ENCODE peak calls at places on chromosomes 12 and 14, in seven cellular contexts. G is PC-3, D is neural progenitor cell, R is HCT116, B is GM23338, J is GM23248, Z is MM.1S. Y is an unnamed sample.

GRCh38 chr14:54789166-54789565 is 113.5 kb downstream of the GCH1 start:
- DNase-seq in G (no peak), D (no peak), R (no peak), B (no peak), J (no peak), Z (no peak), Y (no peak)

GRCh38 chr14:98858561-98858960 is 413.4 kb downstream of the BCL11B start:
- DNase-seq in G (no peak), D (no peak), R (no peak), B (no peak), J (no peak), Z (no peak), Y (no peak)

GRCh38 chr12:49582840-49583239 is 14.9 kb upstream of the MCRS1 start:
- DNase-seq in G (no peak), D (no peak), R (no peak), B (no peak), J (no peak), Z (no peak), Y (peak; percentile 34)

GRCh38 chr12:129660961-129661360 is 242.9 kb downstream of the TMEM132D start:
- DNase-seq in G (no peak), D (no peak), R (no peak), B (peak; percentile 4), J (no peak), Z (no peak), Y (no peak)

GRCh38 chr12:33480366-33480765 is 40.7 kb upstream of the SYT10 start:
- DNase-seq in G (no peak), D (no peak), R (no peak), B (no peak), J (no peak), Z (no peak), Y (no peak)

GRCh38 chr12:107537464-107538119 is 148.0 kb upstream of the PWP1 start:
- DNase-seq in G (no peak), D (no peak), R (no peak), B (no peak), J (no peak), Z (no peak), Y (no peak)

GRCh38 chr14:64510825-64511679 is 6.5 kb downstream of the ZBTB1 start:
- DNase-seq in G (peak; percentile 88), D (peak; percentile 80), R (peak; percentile 56), B (peak; percentile 85), J (peak; percentile 81), Z (peak; percentile 40), Y (peak; percentile 85)

GRCh38 chr12:95582230-95583058 is 31.2 kb upstream of the USP44 start:
- DNase-seq in G (peak; percentile 71), D (peak; percentile 39), R (peak; percentile 51), B (peak; percentile 72), J (peak; percentile 73), Z (no peak), Y (peak; percentile 66)

GRCh38 chr12:110917961-110918360 is 2.4 kb downstream of the MYL2 start:
- DNase-seq in G (peak; percentile 55), D (no peak), R (no peak), B (no peak), J (no peak), Z (no peak), Y (no peak)

GRCh38 chr14:96699666-96700065 is 97.5 kb upstream of the VRK1 start:
- DNase-seq in G (no peak), D (no peak), R (no peak), B (no peak), J (no peak), Z (no peak), Y (no peak)

GRCh38 chr12:96907681-96908163 is 665 bp downstream of the NEDD1 start:
- DNase-seq in G (no peak), D (peak; percentile 63), R (no peak), B (peak; percentile 56), J (peak; percentile 59), Z (no peak), Y (peak; percentile 33)

GRCh38 chr12:6550294-6551062 is 5.4 kb downstream of the IFFO1 start:
- DNase-seq in G (no peak), D (no peak), R (no peak), B (no peak), J (no peak), Z (no peak), Y (no peak)

GRCh38 chr14:34113051-34113511 is 162.2 kb upstream of the EGLN3 start:
- DNase-seq in G (peak; percentile 91), D (no peak), R (no peak), B (no peak), J (peak; percentile 68), Z (no peak), Y (no peak)

GRCh38 chr12:4143909-4144308 is 129.7 kb upstream of the CCND2 start:
- DNase-seq in G (peak; percentile 1), D (no peak), R (peak; percentile 37), B (peak; percentile 56), J (no peak), Z (no peak), Y (no peak)

GRCh38 chr12:49963976-49964815 is 2.5 kb downstream of the AQP5 start:
- DNase-seq in G (no peak), D (no peak), R (no peak), B (no peak), J (no peak), Z (no peak), Y (no peak)

GRCh38 chr14:75372260-75372659 is 55.6 kb upstream of the JDP2 start:
- DNase-seq in G (no peak), D (no peak), R (no peak), B (no peak), J (no peak), Z (no peak), Y (no peak)

GRCh38 chr12:66740257-66740656 is 61.4 kb upstream of the GRIP1 start:
- DNase-seq in G (peak; percentile 90), D (no peak), R (no peak), B (no peak), J (no peak), Z (no peak), Y (no peak)

GRCh38 chr12:58775396-58775795 is 144.9 kb downstream of the LRIG3 start:
- DNase-seq in G (no peak), D (no peak), R (no peak), B (no peak), J (no peak), Z (no peak), Y (no peak)
- TF ChIP-seq EZH2 in G (no peak), D (no peak), R (no peak), B (no peak), J (no peak), Z (no peak), Y (no peak)

GRCh38 chr14:51219473-51220448 is 20.3 kb upstream of the TMX1 start:
- DNase-seq in G (peak; percentile 63), D (peak; percentile 50), R (no peak), B (peak; percentile 57), J (peak; percentile 70), Z (peak; percentile 25), Y (peak; percentile 52)

GRCh38 chr14:51228890-51229289 is 11.2 kb upstream of the TMX1 start:
- DNase-seq in G (no peak), D (no peak), R (no peak), B (no peak), J (no peak), Z (no peak), Y (no peak)

GRCh38 chr14:51224551-51224950 is 15.5 kb upstream of the TMX1 start:
- DNase-seq in G (no peak), D (no peak), R (no peak), B (no peak), J (peak; percentile 61), Z (no peak), Y (no peak)

DNA sequence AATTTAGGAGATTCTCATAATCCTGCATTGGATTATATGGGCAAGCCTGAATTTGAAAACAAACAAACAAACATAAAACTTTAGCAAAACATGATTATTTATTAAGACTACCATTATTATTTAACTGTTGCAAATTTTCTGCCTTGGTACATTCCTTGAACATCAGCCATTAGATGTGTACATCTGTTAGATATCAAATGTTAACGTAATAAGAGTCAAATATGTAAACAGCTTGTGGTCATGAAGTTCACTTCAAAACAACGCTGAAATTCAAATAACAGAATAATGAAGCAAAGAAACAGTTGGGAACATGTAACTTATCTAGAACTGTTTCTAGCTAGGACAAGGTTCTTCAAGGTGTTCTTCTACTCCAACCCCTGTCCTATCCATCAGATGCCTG is 14.3 kb upstream of the TMX1 start:
- DNase-seq in G (no peak), D (no peak), R (no peak), B (no peak), J (no peak), Z (no peak), Y (no peak)
- TF ChIP-seq EZH2phosphoT487 in G (no peak), D (no peak), R (no peak), B (no peak), J (no peak), Z (no peak), Y (no peak)

DNA sequence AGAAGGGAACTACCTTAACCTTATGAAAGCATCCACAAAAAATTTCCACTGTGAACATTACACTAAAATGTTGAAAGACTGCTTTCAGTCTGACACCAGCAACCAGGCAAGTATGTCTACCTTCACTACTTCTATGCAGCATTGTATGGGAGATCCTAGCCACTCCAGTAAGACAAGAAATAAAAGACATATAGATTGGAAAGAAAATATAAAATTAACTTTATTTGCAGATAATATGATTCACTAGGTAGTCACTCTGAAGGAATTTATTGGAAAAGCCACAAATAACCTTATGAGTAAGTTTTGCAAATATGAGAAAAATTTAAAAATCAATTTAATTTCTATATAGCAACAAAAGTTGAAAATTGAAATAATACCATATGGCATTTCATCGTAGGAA is 172.0 kb downstream of the RERGL start:
- DNase-seq in G (peak; percentile 77), D (no peak), R (no peak), B (no peak), J (peak; percentile 22), Z (no peak), Y (no peak)
- H3K27ac ChIP-seq in G (peak overlapping the region; percentile 66), D (no peak overlapping the region), R (no peak overlapping the region), B (no peak overlapping the region), J (no peak overlapping the region), Z (no peak overlapping the region), Y (no peak overlapping the region)

GRCh38 chr12:70367268-70368141 is 1.4 kb downstream of the KCNMB4 start:
- DNase-seq in G (no peak), D (peak; percentile 13), R (no peak), B (peak; percentile 30), J (peak; percentile 49), Z (no peak), Y (no peak)
- TF ChIP-seq EZH2 in G (no peak), D (no peak), R (no peak), B (no peak), J (no peak), Z (no peak), Y (no peak)